ENCODE peak calls at places on chromosomes 13 and 19, in seven cellular contexts. P is adrenal gland; I is thoracic aorta; Z is heart right ventricle; F is CD8-positive, alpha-beta T cell; K is right atrium auricular region; N is heart left ventricle. B is an unnamed sample.

GRCh38 chr19:5407356-5407755 is 47.9 kb upstream of the ZNRF4 start:
- DNase-seq in P (no peak), I (no peak), Z (no peak), F (no peak), K (no peak), N (no peak), B (no peak)

GRCh38 chr19:3053218-3053621 is 9.1 kb downstream of the TLE5 start:
- DNase-seq in P (no peak), I (no peak), Z (no peak), F (no peak), K (no peak), N (no peak), B (no peak)

GRCh38 chr19:3121821-3122511 is 13.9 kb upstream of the GNA15 start:
- DNase-seq in P (no peak), I (no peak), Z (no peak), F (no peak), K (no peak), N (peak; percentile 43), B (no peak)

GRCh38 chr19:50203281-50204080 is at the start of gene MYH14:
- DNase-seq in P (peak; percentile 84), I (peak; percentile 51), Z (peak; percentile 85), F (no peak), K (peak; percentile 77), N (peak; percentile 88), B (peak; percentile 87)

GRCh38 chr19:8158411-8159074 is 9.2 kb upstream of the FBN3 start:
- DNase-seq in P (peak; percentile 51), I (peak; percentile 9), Z (no peak), F (peak; percentile 58), K (peak; percentile 63), N (no peak), B (no peak)

GRCh38 chr13:60654405-60654804 is 257.4 kb downstream of the TDRD3 start:
- DNase-seq in P (peak; percentile 49), I (no peak), Z (peak; percentile 25), F (no peak), K (peak; percentile 67), N (no peak), B (peak; percentile 33)

GRCh38 chr13:100883453-100883852 is 208.9 kb upstream of the TMTC4 start:
- DNase-seq in P (no peak), I (no peak), Z (no peak), F (no peak), K (no peak), N (no peak), B (no peak)

GRCh38 chr13:92494915-92495314 is 731.7 kb upstream of the GPC6 start:
- DNase-seq in P (no peak), I (no peak), Z (no peak), F (no peak), K (no peak), N (no peak), B (no peak)

GRCh38 chr13:77036294-77036693 is 9.3 kb upstream of the FBXL3 start:
- DNase-seq in P (peak; percentile 23), I (no peak), Z (no peak), F (no peak), K (no peak), N (no peak), B (no peak)

GRCh38 chr19:38265213-38265861 is 964 bp downstream of the SPINT2 start:
- DNase-seq in P (no peak), I (no peak), Z (no peak), F (peak; percentile 48), K (no peak), N (no peak), B (no peak)

GRCh38 chr13:76696370-76696769 is 189.8 kb downstream of the KCTD12 start:
- DNase-seq in P (no peak), I (no peak), Z (no peak), F (no peak), K (no peak), N (no peak), B (no peak)

GRCh38 chr19:11355160-11356073 is at the start of gene PLPPR2:
- DNase-seq in P (peak; percentile 93), I (peak; percentile 90), Z (peak; percentile 95), F (peak; percentile 74), K (peak; percentile 96), N (peak; percentile 97), B (peak; percentile 96)

GRCh38 chr19:18777725-18778389 is 13.2 kb downstream of the COMP start:
- DNase-seq in P (no peak), I (no peak), Z (no peak), F (no peak), K (no peak), N (no peak), B (no peak)

GRCh38 chr19:3099347-3100145 is 5.4 kb downstream of the GNA11 start:
- DNase-seq in P (no peak), I (no peak), Z (no peak), F (no peak), K (no peak), N (no peak), B (no peak)

GRCh38 chr13:98448642-98448928 is 128.3 kb downstream of the STK24 start:
- DNase-seq in P (no peak), I (no peak), Z (no peak), F (no peak), K (no peak), N (no peak), B (no peak)

GRCh38 chr13:98451676-98452105 is 125.2 kb downstream of the STK24 start:
- DNase-seq in P (no peak), I (peak; percentile 46), Z (no peak), F (no peak), K (peak; percentile 87), N (no peak), B (peak; percentile 38)

GRCh38 chr13:98450012-98450411 is 126.9 kb downstream of the STK24 start:
- DNase-seq in P (no peak), I (no peak), Z (no peak), F (no peak), K (no peak), N (no peak), B (no peak)

GRCh38 chr13:98449273-98449672 is 127.6 kb downstream of the STK24 start:
- DNase-seq in P (no peak), I (no peak), Z (no peak), F (no peak), K (no peak), N (no peak), B (no peak)

GRCh38 chr13:98450495-98451167 is 126.3 kb downstream of the STK24 start:
- DNase-seq in P (no peak), I (no peak), Z (peak; percentile 60), F (no peak), K (no peak), N (peak; percentile 78), B (peak; percentile 68)
- H3K27ac ChIP-seq in P (no peak overlapping the region), I (peak overlapping the region; percentile 16), Z (peak overlapping the region; percentile 53), F (peak overlapping the region; percentile 31), K (peak overlapping the region; percentile 34), N (peak overlapping the region; percentile 54), B (peak overlapping the region; percentile 86)

DNA sequence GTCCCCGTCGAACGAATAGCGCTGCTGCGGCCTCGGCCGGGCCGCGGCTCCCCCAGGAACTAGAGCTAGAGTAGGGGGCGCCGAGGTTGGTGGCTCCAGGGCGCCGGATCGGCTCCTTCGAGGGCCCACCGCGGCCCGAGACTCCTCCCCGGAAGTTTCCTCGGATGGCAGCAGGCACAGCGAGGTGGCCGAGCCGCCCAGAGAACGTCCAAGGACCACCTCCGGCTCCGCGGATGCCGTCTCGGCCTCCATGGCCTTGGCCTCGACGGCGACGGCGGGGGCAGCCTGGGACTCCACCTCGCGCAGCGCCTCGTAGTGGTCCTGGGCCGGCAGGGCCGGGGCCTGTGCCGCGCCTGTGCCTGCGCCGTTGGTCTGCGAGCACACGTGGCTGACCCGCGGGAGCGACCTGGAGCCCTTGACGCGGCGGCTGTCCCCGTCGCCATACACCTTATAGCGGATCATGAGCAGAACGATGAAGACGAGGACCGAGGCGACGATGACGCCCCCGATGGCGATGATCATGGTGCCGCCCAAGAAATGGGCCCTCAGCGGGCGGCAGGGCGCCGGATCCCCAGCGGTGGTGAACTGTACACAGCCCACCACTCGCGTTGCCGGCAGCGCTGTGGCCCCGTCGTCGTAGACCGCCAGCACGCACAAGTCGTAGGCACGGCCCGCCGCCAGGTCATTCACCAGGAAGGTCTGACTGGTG is 11.8 kb downstream of the IFNL1 start:
- DNase-seq in P (no peak), I (no peak), Z (no peak), F (no peak), K (no peak), N (no peak), B (no peak)
- TF ChIP-seq CTCF in P (no peak), I (no peak), Z (no peak), F (no peak), K (no peak), N (no peak), B (no peak)

GRCh38 chr19:48330012-48330681 is 4.8 kb downstream of the EMP3 start:
- DNase-seq in P (peak; percentile 85), I (no peak), Z (peak; percentile 74), F (peak; percentile 89), K (no peak), N (peak; percentile 85), B (peak; percentile 71)
- H3K4me1 ChIP-seq in P (peaks cover 20% of the 10 kb centered on the region), I (peaks cover 9% of the 10 kb centered on the region), Z (peaks cover 28% of the 10 kb centered on the region), F (peaks cover 65% of the 10 kb centered on the region), K (peaks cover 3% of the 10 kb centered on the region), N (peaks cover 23% of the 10 kb centered on the region), B (peaks cover 71% of the 10 kb centered on the region)

DNA sequence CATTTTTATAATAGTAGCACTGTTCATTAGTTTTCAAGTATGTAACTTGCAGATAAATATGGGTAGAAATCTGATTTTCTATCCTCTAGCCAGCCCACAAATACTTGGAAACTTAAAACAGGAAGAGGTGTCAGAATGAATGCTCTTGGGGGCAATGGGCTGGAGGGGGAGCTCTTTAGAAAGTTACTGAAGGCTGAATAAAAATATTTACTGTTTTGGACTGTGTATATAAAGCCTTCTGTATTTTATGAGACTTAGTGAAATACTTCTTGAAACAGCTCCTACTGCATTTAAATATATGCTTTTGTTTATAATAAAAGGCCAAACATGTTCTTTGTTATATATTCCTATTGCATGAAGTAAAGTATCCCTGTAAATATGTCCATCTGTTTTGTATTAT is 138.8 kb downstream of the RGCC start:
- DNase-seq in P (no peak), I (no peak), Z (no peak), F (no peak), K (no peak), N (no peak), B (no peak)
- H3K27ac ChIP-seq in P (no peak overlapping the region), I (no peak overlapping the region), Z (peak overlapping the region; percentile 3), F (no peak overlapping the region), K (no peak overlapping the region), N (no peak overlapping the region), B (peak overlapping the region; percentile 7)

GRCh38 chr19:51714848-51715247 is 8.9 kb downstream of the HAS1 start:
- DNase-seq in P (no peak), I (no peak), Z (no peak), F (no peak), K (no peak), N (no peak), B (no peak)

GRCh38 chr19:51713319-51714285 is 10.2 kb downstream of the HAS1 start:
- DNase-seq in P (no peak), I (no peak), Z (no peak), F (no peak), K (no peak), N (no peak), B (no peak)

GRCh38 chr19:51710163-51710562 is 13.6 kb downstream of the HAS1 start:
- DNase-seq in P (no peak), I (no peak), Z (no peak), F (no peak), K (no peak), N (no peak), B (no peak)

GRCh38 chr19:51711702-51712101 is 12.1 kb downstream of the HAS1 start:
- DNase-seq in P (no peak), I (no peak), Z (no peak), F (no peak), K (no peak), N (no peak), B (no peak)

GRCh38 chr19:51712461-51713081 is 11.2 kb downstream of the HAS1 start:
- DNase-seq in P (no peak), I (no peak), Z (no peak), F (no peak), K (no peak), N (no peak), B (no peak)
- TF ChIP-seq CTCF in P (peak; percentile 19), I (no peak), Z (peak; percentile 29), F (no peak), K (no peak), N (peak; percentile 29), B (peak; percentile 57)

B was measured in left ventricle myocardium inferior.